ENCODE peak calls at places on chromosomes 13 and 19, in six cellular contexts. G, B, D, A, M and C are unnamed samples.

GRCh38 chr13:109787135-109787954 is 962 bp upstream of the IRS2 start:
- DNase-seq in G (no peak), B (no peak), D (peak), A (peak), M (peak), C (no peak)

GRCh38 chr13:46345400-46345799 is 41.7 kb downstream of the RUBCNL start:
- DNase-seq in G (no peak), B (no peak), D (no peak), A (no peak), M (no peak), C (no peak)

GRCh38 chr13:44903596-44903995 is 85.7 kb downstream of the NUFIP1 start:
- DNase-seq in G (peak), B (no peak), D (no peak), A (no peak), M (no peak), C (no peak)

GRCh38 chr13:36362251-36362650 is 16.1 kb upstream of the SPART start:
- DNase-seq in G (no peak), B (peak), D (peak), A (no peak), M (no peak), C (no peak)

GRCh38 chr19:30556230-30556711 is 184.1 kb downstream of the ZNF536 start:
- DNase-seq in G (no peak), B (no peak), D (peak), A (no peak), M (peak), C (no peak)

GRCh38 chr13:105007166-105007808 is 1528.2 kb downstream of the EFNB2 start:
- DNase-seq in G (no peak), B (no peak), D (no peak), A (no peak), M (no peak), C (no peak)

GRCh38 chr19:35117017-35117570 is 1.5 kb downstream of the FXYD3 start:
- DNase-seq in G (no peak), B (no peak), D (no peak), A (no peak), M (no peak), C (no peak)

GRCh38 chr13:21710163-21710562 is 39.3 kb downstream of the FGF9 start:
- DNase-seq in G (no peak), B (no peak), D (peak), A (no peak), M (no peak), C (no peak)

GRCh38 chr13:98570929-98571372 is 6.0 kb downstream of the STK24 start:
- DNase-seq in G (peak), B (peak), D (peak), A (peak), M (no peak), C (peak)

GRCh38 chr19:42280761-42281174 is 11.7 kb downstream of the CIC start:
- DNase-seq in G (no peak), B (no peak), D (no peak), A (no peak), M (peak), C (peak)

GRCh38 chr19:35345671-35346111 is 2.0 kb upstream of the FFAR1 start:
- DNase-seq in G (no peak), B (no peak), D (no peak), A (no peak), M (no peak), C (no peak)

GRCh38 chr13:76886292-76887061 is at the start of gene KCTD12:
- DNase-seq in G (peak), B (peak), D (peak), A (peak), M (peak), C (peak)

GRCh38 chr13:21137696-21138095 is 38.7 kb downstream of the SKA3 start:
- DNase-seq in G (peak), B (peak), D (no peak), A (no peak), M (no peak), C (no peak)

GRCh38 chr19:21202865-21203494 is 61.1 kb downstream of the ZNF431 start:
- DNase-seq in G (peak), B (peak), D (no peak), A (peak), M (no peak), C (no peak)

GRCh38 chr19:4069331-4069959 is 2.7 kb upstream of the ZBTB7A start:
- DNase-seq in G (peak), B (no peak), D (no peak), A (peak), M (no peak), C (no peak)

GRCh38 chr13:96252903-96253302 is 163.0 kb downstream of the HS6ST3 start:
- DNase-seq in G (no peak), B (no peak), D (peak), A (no peak), M (no peak), C (no peak)

GRCh38 chr19:41409288-41409687 is 11.7 kb downstream of the BCKDHA start:
- DNase-seq in G (peak), B (peak), D (no peak), A (no peak), M (no peak), C (no peak)

GRCh38 chr13:33224191-33224590 is 61.4 kb downstream of the STARD13 start:
- DNase-seq in G (no peak), B (no peak), D (no peak), A (no peak), M (no peak), C (no peak)

GRCh38 chr19:29872224-29872731 is 60.5 kb downstream of the CCNE1 start:
- DNase-seq in G (no peak), B (peak), D (no peak), A (no peak), M (peak), C (no peak)